ENCODE peak calls at places on chromosomes 16 and 17, in six cellular contexts. One of them, this sample, is unnamed.

GRCh38 chr16:77877712-77878111 is 89.3 kb downstream of the VAT1L start:
- DNase-seq in activated gamma-delta T cell: no peak
- DNase-seq in NCI-H2081: no peak
- DNase-seq in A549: peak; percentile 14
- DNase-seq in HEK293T: no peak
- DNase-seq in stimulated activated CD4-positive, alpha-beta T cell treated with anti-CD3 and anti-CD28 coated beads, Interleukin-15, amount 100 ng/mL, for 48 hours: no peak
- DNase-seq in this sample: no peak

GRCh38 chr17:40952675-40953074 is 14.1 kb downstream of the KRT39 start:
- DNase-seq in activated gamma-delta T cell: no peak
- DNase-seq in NCI-H2081: no peak
- DNase-seq in A549: peak; percentile 33
- DNase-seq in HEK293T: no peak
- DNase-seq in stimulated activated CD4-positive, alpha-beta T cell treated with anti-CD3 and anti-CD28 coated beads, Interleukin-15, amount 100 ng/mL, for 48 hours: no peak
- DNase-seq in this sample: peak; percentile 89

GRCh38 chr17:20187049-20187448 is 177.9 kb downstream of the SPECC1 start:
- DNase-seq in activated gamma-delta T cell: no peak
- DNase-seq in NCI-H2081: no peak
- DNase-seq in A549: no peak
- DNase-seq in HEK293T: no peak
- DNase-seq in stimulated activated CD4-positive, alpha-beta T cell treated with anti-CD3 and anti-CD28 coated beads, Interleukin-15, amount 100 ng/mL, for 48 hours: no peak
- DNase-seq in this sample: no peak

GRCh38 chr16:80718480-80719220 is 85.7 kb downstream of the CDYL2 start:
- DNase-seq in activated gamma-delta T cell: no peak
- DNase-seq in NCI-H2081: no peak
- DNase-seq in A549: no peak
- DNase-seq in HEK293T: no peak
- DNase-seq in stimulated activated CD4-positive, alpha-beta T cell treated with anti-CD3 and anti-CD28 coated beads, Interleukin-15, amount 100 ng/mL, for 48 hours: no peak
- DNase-seq in this sample: no peak

GRCh38 chr17:50638851-50639767 is 4.4 kb downstream of the ABCC3 start:
- DNase-seq in activated gamma-delta T cell: no peak
- DNase-seq in NCI-H2081: peak; percentile 70
- DNase-seq in A549: peak; percentile 100
- DNase-seq in HEK293T: no peak
- DNase-seq in stimulated activated CD4-positive, alpha-beta T cell treated with anti-CD3 and anti-CD28 coated beads, Interleukin-15, amount 100 ng/mL, for 48 hours: no peak
- DNase-seq in this sample: peak; percentile 91

GRCh38 chr16:51540259-51540658 is 389.2 kb upstream of the SALL1 start:
- DNase-seq in activated gamma-delta T cell: no peak
- DNase-seq in NCI-H2081: no peak
- DNase-seq in A549: no peak
- DNase-seq in HEK293T: no peak
- DNase-seq in stimulated activated CD4-positive, alpha-beta T cell treated with anti-CD3 and anti-CD28 coated beads, Interleukin-15, amount 100 ng/mL, for 48 hours: no peak
- DNase-seq in this sample: no peak

GRCh38 chr16:3027983-3028715 is 4.3 kb downstream of the THOC6 start:
- DNase-seq in activated gamma-delta T cell: peak; percentile 74
- DNase-seq in NCI-H2081: peak; percentile 87
- DNase-seq in A549: peak; percentile 89
- DNase-seq in HEK293T: peak; percentile 94
- DNase-seq in stimulated activated CD4-positive, alpha-beta T cell treated with anti-CD3 and anti-CD28 coated beads, Interleukin-15, amount 100 ng/mL, for 48 hours: peak; percentile 76
- DNase-seq in this sample: no peak

GRCh38 chr16:46650224-46650623 is 29.0 kb upstream of the SHCBP1 start:
- DNase-seq in activated gamma-delta T cell: no peak
- DNase-seq in NCI-H2081: no peak
- DNase-seq in A549: no peak
- DNase-seq in HEK293T: no peak
- DNase-seq in stimulated activated CD4-positive, alpha-beta T cell treated with anti-CD3 and anti-CD28 coated beads, Interleukin-15, amount 100 ng/mL, for 48 hours: no peak
- DNase-seq in this sample: no peak

GRCh38 chr16:75228143-75228976 is 9.6 kb downstream of the CTRB1 start:
- DNase-seq in activated gamma-delta T cell: no peak
- DNase-seq in NCI-H2081: no peak
- DNase-seq in A549: no peak
- DNase-seq in HEK293T: no peak
- DNase-seq in stimulated activated CD4-positive, alpha-beta T cell treated with anti-CD3 and anti-CD28 coated beads, Interleukin-15, amount 100 ng/mL, for 48 hours: no peak
- DNase-seq in this sample: no peak

GRCh38 chr16:85681255-85681654 is 7.5 kb downstream of the GINS2 start:
- DNase-seq in activated gamma-delta T cell: no peak
- DNase-seq in NCI-H2081: no peak
- DNase-seq in A549: no peak
- DNase-seq in HEK293T: no peak
- DNase-seq in stimulated activated CD4-positive, alpha-beta T cell treated with anti-CD3 and anti-CD28 coated beads, Interleukin-15, amount 100 ng/mL, for 48 hours: no peak
- DNase-seq in this sample: no peak

GRCh38 chr17:71919181-71919580 is 201.6 kb upstream of the SOX9 start:
- DNase-seq in activated gamma-delta T cell: no peak
- DNase-seq in NCI-H2081: no peak
- DNase-seq in A549: no peak
- DNase-seq in HEK293T: no peak
- DNase-seq in stimulated activated CD4-positive, alpha-beta T cell treated with anti-CD3 and anti-CD28 coated beads, Interleukin-15, amount 100 ng/mL, for 48 hours: no peak
- DNase-seq in this sample: no peak

GRCh38 chr17:65535777-65536572 is 25.5 kb downstream of the AXIN2 start:
- DNase-seq in activated gamma-delta T cell: no peak
- DNase-seq in NCI-H2081: no peak
- DNase-seq in A549: no peak
- DNase-seq in HEK293T: no peak
- DNase-seq in stimulated activated CD4-positive, alpha-beta T cell treated with anti-CD3 and anti-CD28 coated beads, Interleukin-15, amount 100 ng/mL, for 48 hours: no peak
- DNase-seq in this sample: no peak

GRCh38 chr17:38428150-38428642 is at the start of gene ARHGAP23:
- DNase-seq in activated gamma-delta T cell: peak; percentile 37
- DNase-seq in NCI-H2081: no peak
- DNase-seq in A549: peak; percentile 57
- DNase-seq in HEK293T: no peak
- DNase-seq in stimulated activated CD4-positive, alpha-beta T cell treated with anti-CD3 and anti-CD28 coated beads, Interleukin-15, amount 100 ng/mL, for 48 hours: no peak
- DNase-seq in this sample: no peak

GRCh38 chr17:44610871-44611270 is 45.4 kb upstream of the MEIOC start:
- DNase-seq in activated gamma-delta T cell: no peak
- DNase-seq in NCI-H2081: no peak
- DNase-seq in A549: no peak
- DNase-seq in HEK293T: no peak
- DNase-seq in stimulated activated CD4-positive, alpha-beta T cell treated with anti-CD3 and anti-CD28 coated beads, Interleukin-15, amount 100 ng/mL, for 48 hours: no peak
- DNase-seq in this sample: no peak

GRCh38 chr17:12769981-12770380 is 19.3 kb upstream of the ARHGAP44 start:
- DNase-seq in activated gamma-delta T cell: no peak
- DNase-seq in NCI-H2081: no peak
- DNase-seq in A549: no peak
- DNase-seq in HEK293T: no peak
- DNase-seq in stimulated activated CD4-positive, alpha-beta T cell treated with anti-CD3 and anti-CD28 coated beads, Interleukin-15, amount 100 ng/mL, for 48 hours: no peak
- DNase-seq in this sample: no peak

GRCh38 chr17:45706033-45706432 is 78.1 kb upstream of the CRHR1 start:
- DNase-seq in activated gamma-delta T cell: no peak
- DNase-seq in NCI-H2081: no peak
- DNase-seq in A549: no peak
- DNase-seq in HEK293T: no peak
- DNase-seq in stimulated activated CD4-positive, alpha-beta T cell treated with anti-CD3 and anti-CD28 coated beads, Interleukin-15, amount 100 ng/mL, for 48 hours: no peak
- DNase-seq in this sample: no peak

GRCh38 chr16:74721716-74722115 is 21.1 kb upstream of the MLKL start:
- DNase-seq in activated gamma-delta T cell: no peak
- DNase-seq in NCI-H2081: no peak
- DNase-seq in A549: no peak
- DNase-seq in HEK293T: no peak
- DNase-seq in stimulated activated CD4-positive, alpha-beta T cell treated with anti-CD3 and anti-CD28 coated beads, Interleukin-15, amount 100 ng/mL, for 48 hours: no peak
- DNase-seq in this sample: no peak

GRCh38 chr16:75238132-75238852 is 13.1 kb downstream of the BCAR1 start:
- DNase-seq in activated gamma-delta T cell: no peak
- DNase-seq in NCI-H2081: no peak
- DNase-seq in A549: no peak
- DNase-seq in HEK293T: no peak
- DNase-seq in stimulated activated CD4-positive, alpha-beta T cell treated with anti-CD3 and anti-CD28 coated beads, Interleukin-15, amount 100 ng/mL, for 48 hours: no peak
- DNase-seq in this sample: peak; percentile 75

GRCh38 chr16:55265926-55266325 is 58.1 kb upstream of the IRX6 start:
- DNase-seq in activated gamma-delta T cell: no peak
- DNase-seq in NCI-H2081: no peak
- DNase-seq in A549: no peak
- DNase-seq in HEK293T: no peak
- DNase-seq in stimulated activated CD4-positive, alpha-beta T cell treated with anti-CD3 and anti-CD28 coated beads, Interleukin-15, amount 100 ng/mL, for 48 hours: no peak
- DNase-seq in this sample: no peak

GRCh38 chr17:29855686-29856085 is 74.3 kb downstream of the SSH2 start:
- DNase-seq in activated gamma-delta T cell: no peak
- DNase-seq in NCI-H2081: no peak
- DNase-seq in A549: no peak
- DNase-seq in HEK293T: no peak
- DNase-seq in stimulated activated CD4-positive, alpha-beta T cell treated with anti-CD3 and anti-CD28 coated beads, Interleukin-15, amount 100 ng/mL, for 48 hours: no peak
- DNase-seq in this sample: no peak

GRCh38 chr17:72287586-72287985 is 166.8 kb downstream of the SOX9 start:
- DNase-seq in activated gamma-delta T cell: no peak
- DNase-seq in NCI-H2081: peak; percentile 91
- DNase-seq in A549: no peak
- DNase-seq in HEK293T: no peak
- DNase-seq in stimulated activated CD4-positive, alpha-beta T cell treated with anti-CD3 and anti-CD28 coated beads, Interleukin-15, amount 100 ng/mL, for 48 hours: no peak
- DNase-seq in this sample: no peak

GRCh38 chr16:3716831-3717234 is 491 bp downstream of the TRAP1 start:
- DNase-seq in activated gamma-delta T cell: no peak
- DNase-seq in NCI-H2081: peak; percentile 67
- DNase-seq in A549: peak; percentile 29
- DNase-seq in HEK293T: peak; percentile 28
- DNase-seq in stimulated activated CD4-positive, alpha-beta T cell treated with anti-CD3 and anti-CD28 coated beads, Interleukin-15, amount 100 ng/mL, for 48 hours: peak; percentile 24
- DNase-seq in this sample: no peak

GRCh38 chr17:36008998-36009665 is 7.8 kb upstream of the CCL15 start:
- DNase-seq in activated gamma-delta T cell: no peak
- DNase-seq in NCI-H2081: no peak
- DNase-seq in A549: peak; percentile 25
- DNase-seq in HEK293T: no peak
- DNase-seq in stimulated activated CD4-positive, alpha-beta T cell treated with anti-CD3 and anti-CD28 coated beads, Interleukin-15, amount 100 ng/mL, for 48 hours: no peak
- DNase-seq in this sample: no peak

GRCh38 chr17:74569392-74570003 is 2.2 kb upstream of the CD300H start:
- DNase-seq in activated gamma-delta T cell: no peak
- DNase-seq in NCI-H2081: no peak
- DNase-seq in A549: peak; percentile 94
- DNase-seq in HEK293T: no peak
- DNase-seq in stimulated activated CD4-positive, alpha-beta T cell treated with anti-CD3 and anti-CD28 coated beads, Interleukin-15, amount 100 ng/mL, for 48 hours: peak; percentile 36
- DNase-seq in this sample: peak; percentile 63

GRCh38 chr16:75244844-75245758 is 6.3 kb downstream of the BCAR1 start:
- DNase-seq in activated gamma-delta T cell: no peak
- DNase-seq in NCI-H2081: no peak
- DNase-seq in A549: peak; percentile 80
- DNase-seq in HEK293T: no peak
- DNase-seq in stimulated activated CD4-positive, alpha-beta T cell treated with anti-CD3 and anti-CD28 coated beads, Interleukin-15, amount 100 ng/mL, for 48 hours: no peak
- DNase-seq in this sample: peak; percentile 87

GRCh38 chr17:64003526-64004121 is 5.5 kb downstream of the PRR29 start:
- DNase-seq in activated gamma-delta T cell: no peak
- DNase-seq in NCI-H2081: no peak
- DNase-seq in A549: no peak
- DNase-seq in HEK293T: no peak
- DNase-seq in stimulated activated CD4-positive, alpha-beta T cell treated with anti-CD3 and anti-CD28 coated beads, Interleukin-15, amount 100 ng/mL, for 48 hours: no peak
- DNase-seq in this sample: no peak

GRCh38 chr17:44170499-44171201 is at the start of gene ASB16:
- DNase-seq in activated gamma-delta T cell: no peak
- DNase-seq in NCI-H2081: peak; percentile 55
- DNase-seq in A549: no peak
- DNase-seq in HEK293T: no peak
- DNase-seq in stimulated activated CD4-positive, alpha-beta T cell treated with anti-CD3 and anti-CD28 coated beads, Interleukin-15, amount 100 ng/mL, for 48 hours: no peak
- DNase-seq in this sample: no peak

GRCh38 chr16:31135535-31136286 is at the start of gene PRSS8:
- DNase-seq in activated gamma-delta T cell: no peak
- DNase-seq in NCI-H2081: no peak
- DNase-seq in A549: no peak
- DNase-seq in HEK293T: no peak
- DNase-seq in stimulated activated CD4-positive, alpha-beta T cell treated with anti-CD3 and anti-CD28 coated beads, Interleukin-15, amount 100 ng/mL, for 48 hours: no peak
- DNase-seq in this sample: no peak

GRCh38 chr17:2815781-2816185 is 19.5 kb downstream of the RAP1GAP2 start:
- DNase-seq in activated gamma-delta T cell: no peak
- DNase-seq in NCI-H2081: no peak
- DNase-seq in A549: no peak
- DNase-seq in HEK293T: no peak
- DNase-seq in stimulated activated CD4-positive, alpha-beta T cell treated with anti-CD3 and anti-CD28 coated beads, Interleukin-15, amount 100 ng/mL, for 48 hours: no peak
- DNase-seq in this sample: no peak

GRCh38 chr17:44069974-44070454 is 521 bp upstream of the G6PC3 start:
- DNase-seq in activated gamma-delta T cell: no peak
- DNase-seq in NCI-H2081: no peak
- DNase-seq in A549: peak; percentile 67
- DNase-seq in HEK293T: no peak
- DNase-seq in stimulated activated CD4-positive, alpha-beta T cell treated with anti-CD3 and anti-CD28 coated beads, Interleukin-15, amount 100 ng/mL, for 48 hours: no peak
- DNase-seq in this sample: no peak

GRCh38 chr17:57459286-57459915 is 203.1 kb downstream of the MSI2 start:
- DNase-seq in activated gamma-delta T cell: no peak
- DNase-seq in NCI-H2081: no peak
- DNase-seq in A549: peak; percentile 93
- DNase-seq in HEK293T: no peak
- DNase-seq in stimulated activated CD4-positive, alpha-beta T cell treated with anti-CD3 and anti-CD28 coated beads, Interleukin-15, amount 100 ng/mL, for 48 hours: no peak
- DNase-seq in this sample: no peak

GRCh38 chr16:68539704-68540370 is 746 bp downstream of the ZFP90 start:
- DNase-seq in activated gamma-delta T cell: no peak
- DNase-seq in NCI-H2081: no peak
- DNase-seq in A549: peak; percentile 16
- DNase-seq in HEK293T: no peak
- DNase-seq in stimulated activated CD4-positive, alpha-beta T cell treated with anti-CD3 and anti-CD28 coated beads, Interleukin-15, amount 100 ng/mL, for 48 hours: no peak
- DNase-seq in this sample: no peak

GRCh38 chr16:12609937-12610699 is 193.6 kb downstream of the CPPED1 start:
- DNase-seq in activated gamma-delta T cell: no peak
- DNase-seq in NCI-H2081: no peak
- DNase-seq in A549: no peak
- DNase-seq in HEK293T: no peak
- DNase-seq in stimulated activated CD4-positive, alpha-beta T cell treated with anti-CD3 and anti-CD28 coated beads, Interleukin-15, amount 100 ng/mL, for 48 hours: no peak
- DNase-seq in this sample: no peak

GRCh38 chr16:23999663-24000062 is 163.9 kb downstream of the PRKCB start:
- DNase-seq in activated gamma-delta T cell: no peak
- DNase-seq in NCI-H2081: no peak
- DNase-seq in A549: no peak
- DNase-seq in HEK293T: no peak
- DNase-seq in stimulated activated CD4-positive, alpha-beta T cell treated with anti-CD3 and anti-CD28 coated beads, Interleukin-15, amount 100 ng/mL, for 48 hours: peak; percentile 70
- DNase-seq in this sample: no peak

GRCh38 chr16:85202631-85203461 is 90.6 kb upstream of the CIBAR2 start:
- DNase-seq in activated gamma-delta T cell: no peak
- DNase-seq in NCI-H2081: no peak
- DNase-seq in A549: no peak
- DNase-seq in HEK293T: no peak
- DNase-seq in stimulated activated CD4-positive, alpha-beta T cell treated with anti-CD3 and anti-CD28 coated beads, Interleukin-15, amount 100 ng/mL, for 48 hours: no peak
- DNase-seq in this sample: peak; percentile 93

GRCh38 chr16:76577003-76577402 is 299.8 kb downstream of the CNTNAP4 start:
- DNase-seq in activated gamma-delta T cell: no peak
- DNase-seq in NCI-H2081: no peak
- DNase-seq in A549: no peak
- DNase-seq in HEK293T: no peak
- DNase-seq in stimulated activated CD4-positive, alpha-beta T cell treated with anti-CD3 and anti-CD28 coated beads, Interleukin-15, amount 100 ng/mL, for 48 hours: no peak
- DNase-seq in this sample: no peak

GRCh38 chr16:86391987-86392386 is 118.3 kb upstream of the FOXF1 start:
- DNase-seq in activated gamma-delta T cell: no peak
- DNase-seq in NCI-H2081: no peak
- DNase-seq in A549: no peak
- DNase-seq in HEK293T: no peak
- DNase-seq in stimulated activated CD4-positive, alpha-beta T cell treated with anti-CD3 and anti-CD28 coated beads, Interleukin-15, amount 100 ng/mL, for 48 hours: no peak
- DNase-seq in this sample: no peak

GRCh38 chr17:9522074-9522473 is 53.5 kb downstream of the STX8 start:
- DNase-seq in activated gamma-delta T cell: no peak
- DNase-seq in NCI-H2081: peak; percentile 40
- DNase-seq in A549: peak; percentile 60
- DNase-seq in HEK293T: peak; percentile 31
- DNase-seq in stimulated activated CD4-positive, alpha-beta T cell treated with anti-CD3 and anti-CD28 coated beads, Interleukin-15, amount 100 ng/mL, for 48 hours: no peak
- DNase-seq in this sample: peak; percentile 20

This sample was measured in AG09319.